ENCODE peak calls at places on chromosomes 4 and X, in six cellular contexts. One of them, this sample, is unnamed.

GRCh38 chr4:117239434-117239833 is 154.1 kb upstream of the TRAM1L1 start:
- DNase-seq in HCEC 1CT: no peak
- DNase-seq in amniotic stem cell: no peak
- DNase-seq in IMR-90: no peak
- DNase-seq in AG04450: no peak
- DNase-seq in NCI-H774: no peak
- DNase-seq in this sample: no peak

GRCh38 chrX:14865201-14865600 is 7.7 kb downstream of the FANCB start:
- DNase-seq in HCEC 1CT: peak; percentile 13
- DNase-seq in amniotic stem cell: no peak
- DNase-seq in IMR-90: peak; percentile 41
- DNase-seq in AG04450: no peak
- DNase-seq in NCI-H774: no peak
- DNase-seq in this sample: peak; percentile 48

GRCh38 chr4:151850751-151851150 is 89.9 kb upstream of the GATB start:
- DNase-seq in HCEC 1CT: peak; percentile 72
- DNase-seq in amniotic stem cell: no peak
- DNase-seq in IMR-90: no peak
- DNase-seq in AG04450: no peak
- DNase-seq in NCI-H774: no peak
- DNase-seq in this sample: peak; percentile 75

GRCh38 chr4:75679876-75680575 is 6.8 kb upstream of the G3BP2 start:
- DNase-seq in HCEC 1CT: no peak
- DNase-seq in amniotic stem cell: no peak
- DNase-seq in IMR-90: no peak
- DNase-seq in AG04450: no peak
- DNase-seq in NCI-H774: no peak
- DNase-seq in this sample: no peak

GRCh38 chr4:98662619-98663225 is 4.3 kb upstream of the TSPAN5 start:
- DNase-seq in HCEC 1CT: no peak
- DNase-seq in amniotic stem cell: no peak
- DNase-seq in IMR-90: peak; percentile 9
- DNase-seq in AG04450: no peak
- DNase-seq in NCI-H774: no peak
- DNase-seq in this sample: no peak

GRCh38 chrX:139194571-139195280 is 335.8 kb upstream of the F9 start:
- DNase-seq in HCEC 1CT: no peak
- DNase-seq in amniotic stem cell: no peak
- DNase-seq in IMR-90: no peak
- DNase-seq in AG04450: no peak
- DNase-seq in NCI-H774: no peak
- DNase-seq in this sample: peak; percentile 73

GRCh38 chrX:14028473-14028872 is 1.2 kb downstream of the GEMIN8 start:
- DNase-seq in HCEC 1CT: no peak
- DNase-seq in amniotic stem cell: no peak
- DNase-seq in IMR-90: no peak
- DNase-seq in AG04450: no peak
- DNase-seq in NCI-H774: no peak
- DNase-seq in this sample: no peak

GRCh38 chr4:159639924-159640323 is 537.0 kb downstream of the RAPGEF2 start:
- DNase-seq in HCEC 1CT: no peak
- DNase-seq in amniotic stem cell: no peak
- DNase-seq in IMR-90: no peak
- DNase-seq in AG04450: no peak
- DNase-seq in NCI-H774: no peak
- DNase-seq in this sample: no peak

GRCh38 chr4:7798215-7798995 is 141.3 kb downstream of the AFAP1 start:
- DNase-seq in HCEC 1CT: no peak
- DNase-seq in amniotic stem cell: no peak
- DNase-seq in IMR-90: peak; percentile 82
- DNase-seq in AG04450: no peak
- DNase-seq in NCI-H774: no peak
- DNase-seq in this sample: peak; percentile 63

GRCh38 chr4:48047896-48048295 is 31.3 kb downstream of the NIPAL1 start:
- DNase-seq in HCEC 1CT: no peak
- DNase-seq in amniotic stem cell: no peak
- DNase-seq in IMR-90: no peak
- DNase-seq in AG04450: no peak
- DNase-seq in NCI-H774: no peak
- DNase-seq in this sample: no peak

GRCh38 chrX:41457618-41458192 is 10.6 kb downstream of the NYX start:
- DNase-seq in HCEC 1CT: no peak
- DNase-seq in amniotic stem cell: no peak
- DNase-seq in IMR-90: no peak
- DNase-seq in AG04450: no peak
- DNase-seq in NCI-H774: no peak
- DNase-seq in this sample: peak; percentile 5